ENCODE peak calls at places on chromosomes 3 and 15, in nine cellular contexts. M, E, S, Q, V, L, J, C and Y are unnamed samples.

GRCh38 chr3:192825657-192826200 is 91.9 kb downstream of the MB21D2 start:
- DNase-seq in M (no peak), E (no peak), S (no peak), Q (no peak), V (peak; percentile 55), L (no peak), J (no peak), C (no peak), Y (no peak)

GRCh38 chr3:31567036-31567435 is 34.3 kb downstream of the STT3B start:
- DNase-seq in M (no peak), E (no peak), S (peak; percentile 9), Q (peak; percentile 50), V (no peak), L (no peak), J (no peak), C (no peak), Y (peak; percentile 25)

GRCh38 chr3:115623414-115623868 is at the start of gene GAP43:
- DNase-seq in M (no peak), E (no peak), S (peak; percentile 63), Q (peak; percentile 21), V (peak; percentile 87), L (peak; percentile 35), J (peak; percentile 92), C (peak; percentile 35), Y (peak; percentile 89)

GRCh38 chr15:88866295-88866881 is 29.0 kb downstream of the HAPLN3 start:
- DNase-seq in M (no peak), E (no peak), S (no peak), Q (no peak), V (no peak), L (no peak), J (no peak), C (no peak), Y (no peak)

GRCh38 chr3:46517016-46517770 is 19.4 kb downstream of the RTP3 start:
- DNase-seq in M (no peak), E (no peak), S (no peak), Q (no peak), V (peak; percentile 65), L (no peak), J (no peak), C (no peak), Y (no peak)

GRCh38 chr3:141646760-141647561 is 91.1 kb upstream of the RNF7 start:
- DNase-seq in M (no peak), E (no peak), S (peak; percentile 54), Q (no peak), V (peak; percentile 29), L (no peak), J (peak; percentile 14), C (no peak), Y (peak; percentile 37)

GRCh38 chr3:72628065-72628464 is 220.2 kb downstream of the SHQ1 start:
- DNase-seq in M (no peak), E (no peak), S (no peak), Q (no peak), V (no peak), L (no peak), J (no peak), C (no peak), Y (no peak)

GRCh38 chr3:111284485-111285187 is 213.0 kb downstream of the NECTIN3 start:
- DNase-seq in M (no peak), E (no peak), S (no peak), Q (no peak), V (no peak), L (no peak), J (no peak), C (no peak), Y (no peak)

GRCh38 chr15:78933187-78934062 is 11.4 kb downstream of the CTSH start:
- DNase-seq in M (no peak), E (no peak), S (no peak), Q (no peak), V (no peak), L (no peak), J (no peak), C (no peak), Y (no peak)

GRCh38 chr3:38247366-38248035 is 18.1 kb upstream of the SLC22A13 start:
- DNase-seq in M (no peak), E (no peak), S (no peak), Q (no peak), V (peak; percentile 93), L (peak; percentile 8), J (peak; percentile 89), C (peak; percentile 54), Y (peak; percentile 89)

GRCh38 chr15:33234019-33234418 is 39.5 kb upstream of the FMN1 start:
- DNase-seq in M (no peak), E (no peak), S (no peak), Q (peak; percentile 23), V (peak; percentile 58), L (peak; percentile 45), J (peak; percentile 26), C (peak; percentile 4), Y (peak; percentile 28)

GRCh38 chr3:15342945-15343344 is 10.6 kb upstream of the SH3BP5 start:
- DNase-seq in M (no peak), E (no peak), S (no peak), Q (no peak), V (no peak), L (no peak), J (no peak), C (no peak), Y (no peak)

GRCh38 chr15:48533982-48534381 is 111.5 kb downstream of the FBN1 start:
- DNase-seq in M (no peak), E (no peak), S (no peak), Q (no peak), V (no peak), L (no peak), J (no peak), C (no peak), Y (no peak)

GRCh38 chr3:65604863-65605526 is 433.7 kb downstream of the MAGI1 start:
- DNase-seq in M (no peak), E (no peak), S (no peak), Q (no peak), V (peak; percentile 70), L (no peak), J (no peak), C (no peak), Y (no peak)

GRCh38 chr15:89149501-89150101 is 61.3 kb downstream of the ABHD2 start:
- DNase-seq in M (no peak), E (no peak), S (no peak), Q (no peak), V (no peak), L (no peak), J (no peak), C (no peak), Y (no peak)

GRCh38 chr3:55489804-55490132 is 2.7 kb upstream of the WNT5A start:
- DNase-seq in M (no peak), E (no peak), S (no peak), Q (no peak), V (no peak), L (no peak), J (no peak), C (no peak), Y (no peak)

GRCh38 chr15:73944161-73945099 is 18.2 kb downstream of the LOXL1 start:
- DNase-seq in M (no peak), E (no peak), S (no peak), Q (no peak), V (no peak), L (no peak), J (no peak), C (no peak), Y (no peak)

GRCh38 chr15:67198157-67198754 is 56.2 kb downstream of the AAGAB start:
- DNase-seq in M (no peak), E (no peak), S (no peak), Q (no peak), V (no peak), L (no peak), J (no peak), C (no peak), Y (no peak)

GRCh38 chr15:93359780-93360161 is 270.8 kb upstream of the RGMA start:
- DNase-seq in M (no peak), E (no peak), S (no peak), Q (no peak), V (no peak), L (no peak), J (no peak), C (no peak), Y (no peak)

GRCh38 chr15:56978898-56979662 is 60.6 kb downstream of the TCF12 start:
- DNase-seq in M (no peak), E (no peak), S (no peak), Q (no peak), V (peak; percentile 22), L (no peak), J (no peak), C (no peak), Y (no peak)

GRCh38 chr3:136957751-136958288 is at the start of gene IL20RB:
- DNase-seq in M (no peak), E (no peak), S (no peak), Q (no peak), V (peak; percentile 94), L (no peak), J (no peak), C (peak; percentile 61), Y (no peak)

GRCh38 chr15:59797756-59798604 is 108.9 kb upstream of the BNIP2 start:
- DNase-seq in M (no peak), E (no peak), S (no peak), Q (no peak), V (no peak), L (no peak), J (no peak), C (no peak), Y (no peak)

GRCh38 chr3:176584413-176585176 is 612.7 kb downstream of the TBL1XR1 start:
- DNase-seq in M (no peak), E (no peak), S (no peak), Q (no peak), V (peak; percentile 67), L (no peak), J (no peak), C (peak; percentile 8), Y (no peak)

GRCh38 chr15:94229591-94230365 is 1.6 kb upstream of the MCTP2 start:
- DNase-seq in M (peak; percentile 46), E (no peak), S (no peak), Q (peak; percentile 85), V (no peak), L (no peak), J (no peak), C (no peak), Y (no peak)

GRCh38 chr3:127410678-127411077 is 122.8 kb upstream of the PRR20G start:
- DNase-seq in M (no peak), E (peak; percentile 2), S (no peak), Q (no peak), V (no peak), L (no peak), J (no peak), C (no peak), Y (no peak)

GRCh38 chr15:101062471-101063171 is 143.5 kb downstream of the LRRK1 start:
- DNase-seq in M (no peak), E (peak; percentile 24), S (peak; percentile 52), Q (no peak), V (no peak), L (no peak), J (no peak), C (no peak), Y (no peak)

GRCh38 chr15:46091860-46092450 is 457.1 kb downstream of the SQOR start:
- DNase-seq in M (no peak), E (no peak), S (peak; percentile 20), Q (no peak), V (no peak), L (peak; percentile 49), J (peak; percentile 57), C (no peak), Y (peak; percentile 59)

GRCh38 chr15:68328485-68328884 is 50.9 kb downstream of the FEM1B start:
- DNase-seq in M (no peak), E (no peak), S (no peak), Q (peak; percentile 39), V (peak; percentile 10), L (no peak), J (no peak), C (no peak), Y (no peak)

GRCh38 chr3:73610493-73610892 is 14.2 kb downstream of the PDZRN3 start:
- DNase-seq in M (no peak), E (no peak), S (no peak), Q (no peak), V (peak; percentile 54), L (no peak), J (no peak), C (no peak), Y (no peak)

GRCh38 chr3:152885066-152885465 is 50.1 kb downstream of the P2RY1 start:
- DNase-seq in M (no peak), E (no peak), S (no peak), Q (no peak), V (no peak), L (no peak), J (no peak), C (no peak), Y (no peak)

GRCh38 chr3:39447637-39448483 is 19.6 kb upstream of the MOBP start:
- DNase-seq in M (peak; percentile 60), E (no peak), S (peak; percentile 91), Q (peak; percentile 75), V (peak; percentile 90), L (peak; percentile 90), J (peak; percentile 85), C (peak; percentile 62), Y (peak; percentile 87)